ENCODE peak calls at places on chromosomes 7 and 10, in four cellular contexts. T, N, C and E are unnamed samples.
A peak's percentile ranks its signal among the peaks of the same experiment; 100 is the strongest.

GRCh38 chr7:55185941-55186609 is 167.3 kb downstream of the EGFR start:
- DNase-seq in T (peak; percentile 75), N (no peak), C (peak; percentile 76), E (peak; percentile 92)

GRCh38 chr10:11120711-11121110 is 103.0 kb downstream of the CELF2 start:
- DNase-seq in T (no peak), N (no peak), C (no peak), E (no peak)

GRCh38 chr10:5614081-5614721 is 52.2 kb downstream of the ASB13 start:
- DNase-seq in T (peak; percentile 43), N (no peak), C (no peak), E (no peak)

GRCh38 chr7:155710035-155710434 is 65.6 kb downstream of the RBM33 start:
- DNase-seq in T (no peak), N (no peak), C (no peak), E (no peak)

GRCh38 chr7:90825779-90826178 is 229.7 kb downstream of the CDK14 start:
- DNase-seq in T (peak; percentile 79), N (no peak), C (no peak), E (peak; percentile 76)

GRCh38 chr10:114281006-114281405 is 42.0 kb downstream of the VWA2 start:
- DNase-seq in T (no peak), N (no peak), C (no peak), E (no peak)

GRCh38 chr7:80392229-80393169 is 119.4 kb downstream of the GNAT3 start:
- DNase-seq in T (peak; percentile 71), N (peak; percentile 17), C (no peak), E (peak; percentile 78)

GRCh38 chr7:148042935-148043334 is 547.6 kb upstream of the C7orf33 start:
- DNase-seq in T (no peak), N (no peak), C (no peak), E (no peak)

GRCh38 chr7:7882888-7883287 is 85.7 kb upstream of the GLCCI1 start:
- DNase-seq in T (no peak), N (no peak), C (no peak), E (no peak)

GRCh38 chr10:57017356-57018037 is 656.4 kb upstream of the ZWINT start:
- DNase-seq in T (no peak), N (no peak), C (no peak), E (no peak)

DNA sequence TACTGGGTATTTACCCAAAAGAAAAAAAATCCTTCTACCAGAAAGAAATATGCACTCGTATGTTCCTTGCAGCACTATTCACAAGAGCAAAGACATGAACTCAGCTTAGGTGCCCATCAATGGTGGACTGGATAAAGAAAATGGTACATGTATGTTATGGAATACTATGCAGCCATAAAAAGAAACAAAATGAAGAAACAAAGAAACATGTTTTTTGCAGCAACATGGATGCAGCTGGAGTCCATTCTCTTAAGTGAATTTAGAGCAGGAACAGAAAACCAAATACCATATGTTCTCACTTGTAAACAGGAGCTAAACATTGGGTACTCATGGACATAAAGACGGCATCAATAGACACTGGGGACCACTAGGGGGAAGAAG is 5.5 kb upstream of the GNB2 start:
- DNase-seq in T (no peak), N (no peak), C (no peak), E (no peak)
- TF ChIP-seq CTCF in T (no peak), N (no peak), C (no peak), E (no peak)

DNA sequence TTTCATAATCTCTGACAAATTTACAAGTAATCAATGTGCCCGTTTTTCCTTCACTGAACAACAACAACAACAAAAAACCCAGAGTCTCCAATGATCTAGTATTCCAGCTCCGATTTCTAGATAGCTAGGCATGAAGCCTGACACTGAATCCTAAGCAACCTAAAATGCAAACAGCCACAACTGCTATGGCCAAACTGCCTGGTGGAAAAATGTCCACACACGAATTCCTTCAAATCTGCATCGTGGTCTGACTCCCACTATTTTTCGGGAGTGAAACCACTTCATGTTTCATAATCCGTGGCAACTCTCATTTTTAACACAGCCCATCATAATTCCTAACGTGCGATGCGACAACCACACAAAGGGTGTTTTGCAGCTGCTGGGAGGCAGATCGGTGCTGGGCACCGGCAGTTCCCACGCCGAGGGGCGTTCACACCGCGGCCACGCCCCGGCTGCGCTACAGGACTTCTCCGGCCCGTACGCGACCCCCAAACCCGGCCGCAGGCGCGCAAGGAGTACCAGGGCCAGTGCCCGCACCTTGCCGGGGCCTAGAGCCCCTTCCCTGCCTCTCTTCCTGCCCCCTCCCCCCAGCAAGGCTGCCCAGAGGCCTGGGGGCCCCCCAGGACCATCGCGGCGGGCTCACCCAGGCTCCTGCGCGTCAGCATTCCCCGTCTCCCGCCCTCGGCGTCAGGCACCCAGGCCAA is 814 bp downstream of the RUFY2 start:
- DNase-seq in T (peak; percentile 75), N (peak; percentile 79), C (peak; percentile 65), E (peak; percentile 84)
- H3K4me3 ChIP-seq in T (peak overlapping the region; percentile 96), N (peak overlapping the region; percentile 89), C (peak overlapping the region; percentile 88), E (peak overlapping the region; percentile 100)

GRCh38 chr7:30026229-30027064 is at the start of gene FKBP14:
- DNase-seq in T (peak; percentile 100), N (peak; percentile 100), C (peak; percentile 96), E (peak; percentile 100)

GRCh38 chr7:30027915-30028748 is at the start of gene PLEKHA8:
- DNase-seq in T (peak; percentile 86), N (peak; percentile 95), C (peak; percentile 89), E (peak; percentile 88)

GRCh38 chr7:30029696-30030095 is 1.5 kb downstream of the PLEKHA8 start:
- DNase-seq in T (no peak), N (peak; percentile 56), C (no peak), E (no peak)

GRCh38 chr7:30027065-30027456 is 559 bp upstream of the FKBP14 start:
- DNase-seq in T (peak; percentile 48), N (no peak), C (peak; percentile 11), E (peak; percentile 67)

GRCh38 chr7:30028749-30029635 is 780 bp downstream of the PLEKHA8 start:
- DNase-seq in T (peak; percentile 37), N (peak; percentile 72), C (no peak), E (peak; percentile 36)
- TF ChIP-seq CTCF in T (peak; percentile 18), N (no peak), C (no peak), E (peak; percentile 13)

GRCh38 chr7:137342340-137342739 is 1.2 kb downstream of the PTN start:
- DNase-seq in T (no peak), N (no peak), C (no peak), E (peak; percentile 17)
- H3K4me3 ChIP-seq in T (peak overlapping the region; percentile 53), N (no peak overlapping the region), C (peak overlapping the region; percentile 70), E (no peak overlapping the region)

GRCh38 chr7:98671733-98672331 is 54.7 kb downstream of the NPTX2 start:
- DNase-seq in T (no peak), N (no peak), C (no peak), E (no peak)
- TF ChIP-seq CTCF in T (no peak), N (no peak), C (no peak), E (no peak)